ENCODE peak calls at places on chromosomes 16 and 17, in ten cellular contexts. E, D, Z, G, V, A, P, Y, I and S are unnamed samples.

GRCh38 chr16:24580665-24581064 is 41.3 kb downstream of the RBBP6 start:
- DNase-seq in E (no peak), D (no peak), Z (no peak), G (no peak), V (peak; percentile 33), A (peak; percentile 49), P (no peak), Y (no peak), I (no peak), S (no peak)

GRCh38 chr17:80732268-80732667 is 187.6 kb downstream of the RPTOR start:
- DNase-seq in E (no peak), D (no peak), Z (no peak), G (no peak), V (no peak), A (peak; percentile 65), P (no peak), Y (no peak), I (no peak), S (peak; percentile 65)

GRCh38 chr17:80187493-80187892 is 17.7 kb downstream of the CARD14 start:
- DNase-seq in E (no peak), D (no peak), Z (no peak), G (peak; percentile 69), V (peak; percentile 51), A (no peak), P (no peak), Y (no peak), I (no peak), S (no peak)

GRCh38 chr16:17348826-17349225 is 121.9 kb downstream of the XYLT1 start:
- DNase-seq in E (no peak), D (no peak), Z (no peak), G (no peak), V (no peak), A (no peak), P (no peak), Y (no peak), I (no peak), S (no peak)

GRCh38 chr16:8795096-8795495 is 2.3 kb downstream of the TMEM186 start:
- DNase-seq in E (no peak), D (no peak), Z (no peak), G (no peak), V (peak; percentile 48), A (no peak), P (no peak), Y (no peak), I (no peak), S (no peak)

GRCh38 chr16:77307764-77308561 is 108.8 kb downstream of the SYCE1L start:
- DNase-seq in E (no peak), D (no peak), Z (no peak), G (no peak), V (peak; percentile 31), A (peak; percentile 50), P (no peak), Y (no peak), I (no peak), S (no peak)

GRCh38 chr16:26667271-26667703 is 399.4 kb upstream of the C16orf82 start:
- DNase-seq in E (no peak), D (no peak), Z (no peak), G (no peak), V (no peak), A (no peak), P (no peak), Y (no peak), I (no peak), S (no peak)

GRCh38 chr17:47692895-47693666 is 880 bp upstream of the TBKBP1 start:
- DNase-seq in E (no peak), D (no peak), Z (no peak), G (no peak), V (no peak), A (no peak), P (no peak), Y (no peak), I (no peak), S (no peak)

GRCh38 chr17:82272495-82273326 is 789 bp downstream of the CSNK1D start:
- DNase-seq in E (peak; percentile 16), D (peak; percentile 23), Z (peak; percentile 76), G (peak; percentile 59), V (peak; percentile 59), A (no peak), P (peak; percentile 40), Y (no peak), I (peak; percentile 72), S (no peak)

GRCh38 chr17:57622886-57623433 is 122.1 kb downstream of the CCDC182 start:
- DNase-seq in E (no peak), D (peak; percentile 55), Z (no peak), G (no peak), V (peak; percentile 45), A (peak; percentile 81), P (peak; percentile 94), Y (no peak), I (no peak), S (no peak)

GRCh38 chr16:17002557-17002956 is 468.2 kb downstream of the XYLT1 start:
- DNase-seq in E (no peak), D (no peak), Z (no peak), G (no peak), V (no peak), A (no peak), P (no peak), Y (no peak), I (no peak), S (no peak)

GRCh38 chr17:62626719-62627218 is 701 bp upstream of the MRC2 start:
- DNase-seq in E (no peak), D (peak; percentile 63), Z (peak; percentile 74), G (peak; percentile 19), V (peak; percentile 82), A (peak; percentile 81), P (peak; percentile 63), Y (peak; percentile 83), I (no peak), S (no peak)

DNA sequence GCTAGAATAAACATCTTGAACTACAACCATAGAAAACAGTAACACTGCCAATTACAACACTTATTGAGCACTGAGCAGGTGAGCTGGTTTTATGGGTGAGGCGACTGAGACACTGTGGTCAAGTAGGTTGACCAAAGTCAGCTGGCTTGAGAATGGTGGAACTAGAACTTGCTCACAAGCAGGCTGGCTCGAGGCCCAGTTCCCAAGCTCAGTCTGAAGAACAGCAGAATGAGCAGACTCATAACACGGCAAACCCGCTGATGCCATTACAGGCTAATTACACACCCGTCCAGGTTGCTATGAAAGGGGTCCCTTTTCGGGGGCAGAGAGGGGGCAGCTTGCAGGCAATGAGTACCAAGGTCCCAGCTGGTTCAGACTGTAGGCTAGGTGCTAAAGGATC is 6.5 kb downstream of the ZZEF1 start:
- DNase-seq in E (no peak), D (no peak), Z (no peak), G (peak; percentile 79), V (no peak), A (peak; percentile 60), P (no peak), Y (no peak), I (no peak), S (peak; percentile 49)
- H3K4me3 ChIP-seq in E (no peak overlapping the region), D (no peak overlapping the region), Z (no peak overlapping the region), G (no peak overlapping the region), V (no peak overlapping the region), A (no peak overlapping the region), P (no peak overlapping the region), Y (no peak overlapping the region), I (no peak overlapping the region), S (no peak overlapping the region)

GRCh38 chr17:44557653-44558285 is 485 bp downstream of the FZD2 start:
- DNase-seq in E (peak; percentile 15), D (peak; percentile 72), Z (peak; percentile 45), G (peak; percentile 35), V (no peak), A (peak; percentile 81), P (peak; percentile 60), Y (no peak), I (no peak), S (no peak)
- TF ChIP-seq CTCF in E (no peak), D (no peak), Z (no peak), G (no peak), V (no peak), A (no peak), P (no peak), Y (no peak), I (no peak), S (no peak)

GRCh38 chr17:66283296-66283934 is 19.0 kb upstream of the PRKCA start:
- DNase-seq in E (no peak), D (no peak), Z (no peak), G (no peak), V (no peak), A (no peak), P (no peak), Y (no peak), I (no peak), S (no peak)

GRCh38 chr17:66283971-66284370 is 18.4 kb upstream of the PRKCA start:
- DNase-seq in E (no peak), D (no peak), Z (no peak), G (no peak), V (no peak), A (no peak), P (no peak), Y (no peak), I (no peak), S (no peak)

GRCh38 chr17:66281671-66282369 is 20.6 kb upstream of the PRKCA start:
- DNase-seq in E (no peak), D (no peak), Z (no peak), G (no peak), V (no peak), A (no peak), P (no peak), Y (no peak), I (no peak), S (no peak)

GRCh38 chr17:66287911-66288310 is 14.5 kb upstream of the PRKCA start:
- DNase-seq in E (no peak), D (no peak), Z (no peak), G (peak; percentile 72), V (no peak), A (no peak), P (no peak), Y (no peak), I (no peak), S (no peak)

DNA sequence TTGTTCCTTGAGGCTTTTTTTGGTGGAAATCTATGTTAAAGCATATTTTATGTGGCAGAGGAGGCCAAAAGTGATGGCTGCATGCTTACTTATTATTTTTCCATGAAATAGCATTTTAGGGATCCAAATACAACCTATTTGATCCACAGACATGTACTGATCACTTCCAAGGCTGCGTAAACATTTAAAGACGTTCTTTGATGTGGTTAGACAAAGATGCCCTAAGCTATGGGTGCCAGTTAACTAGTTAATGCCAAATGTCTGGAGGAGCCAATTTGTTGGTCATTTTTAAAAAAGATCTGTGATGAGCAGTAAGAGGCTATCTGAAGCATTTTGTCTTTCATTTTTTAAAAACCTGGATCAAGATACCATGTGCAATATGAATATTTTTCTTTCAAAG is 17.3 kb upstream of the PRKCA start:
- DNase-seq in E (no peak), D (no peak), Z (no peak), G (no peak), V (no peak), A (no peak), P (no peak), Y (no peak), I (no peak), S (no peak)
- H3K4me3 ChIP-seq in E (no peak overlapping the region), D (no peak overlapping the region), Z (no peak overlapping the region), G (no peak overlapping the region), V (no peak overlapping the region), A (no peak overlapping the region), P (no peak overlapping the region), Y (no peak overlapping the region), I (no peak overlapping the region), S (no peak overlapping the region)

DNA sequence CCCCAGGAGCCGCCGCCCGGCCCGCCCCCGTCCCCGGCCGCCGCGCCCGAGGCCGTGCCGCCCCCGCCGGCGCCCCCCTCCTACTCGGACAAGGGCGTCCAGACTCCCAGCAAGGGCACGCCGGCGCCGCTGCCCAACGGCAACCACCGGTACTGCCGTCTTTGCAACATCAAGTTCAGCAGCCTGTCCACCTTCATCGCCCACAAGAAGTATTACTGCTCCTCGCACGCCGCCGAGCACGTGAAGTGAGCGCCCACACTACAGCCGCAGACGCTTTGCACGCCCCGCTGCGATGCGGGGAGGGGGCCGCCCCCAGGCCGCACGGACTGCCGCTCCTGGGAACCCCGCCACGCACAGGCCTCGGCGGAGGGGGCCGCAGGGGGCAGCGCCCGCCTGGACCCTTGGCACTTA is 35.5 kb upstream of the ZC3H18 start:
- DNase-seq in E (no peak), D (peak; percentile 58), Z (no peak), G (peak; percentile 58), V (peak; percentile 71), A (peak; percentile 33), P (peak; percentile 5), Y (no peak), I (no peak), S (no peak)
- TF ChIP-seq CTCF in E (no peak), D (no peak), Z (no peak), G (no peak), V (peak; percentile 0), A (no peak), P (no peak), Y (no peak), I (no peak), S (peak; percentile 2)